ENCODE peak calls at places on chromosome 6, in ten cellular contexts. One of them, this sample, is unnamed.

GRCh38 chr6:146289816-146290588 is 253.6 kb upstream of the RAB32 start:
- DNase-seq in dermis microvascular lymphatic vessel endothelial cell: peak; percentile 95
- DNase-seq in stimulated activated CD4-positive, alpha-beta T cell treated with anti-CD3 and anti-CD28 coated beads, Interleukin-2, amount 100 ng/mL, for 4 hours: no peak
- DNase-seq in SW480: peak; percentile 35
- DNase-seq in sciatic nerve: no peak
- DNase-seq in renal cortical epithelial cell: peak; percentile 65
- DNase-seq in AML-193: peak; percentile 22
- DNase-seq in HCT116: no peak
- DNase-seq in non-pigmented ciliary epithelial cell: peak; percentile 61
- DNase-seq in psoas muscle: no peak
- DNase-seq in this sample: no peak

GRCh38 chr6:17086469-17086868 is 15.4 kb upstream of the STMND1 start:
- DNase-seq in sciatic nerve: no peak
- DNase-seq in HCT116: peak; percentile 75
- DNase-seq in AML-193: peak; percentile 30
- DNase-seq in psoas muscle: no peak
- DNase-seq in dermis microvascular lymphatic vessel endothelial cell: peak; percentile 74
- DNase-seq in non-pigmented ciliary epithelial cell: no peak
- DNase-seq in renal cortical epithelial cell: peak; percentile 71
- DNase-seq in stimulated activated CD4-positive, alpha-beta T cell treated with anti-CD3 and anti-CD28 coated beads, Interleukin-2, amount 100 ng/mL, for 4 hours: no peak
- DNase-seq in SW480: peak; percentile 64
- DNase-seq in this sample: no peak

GRCh38 chr6:64732888-64733287 is 974.1 kb downstream of the EYS start:
- DNase-seq in HCT116: no peak
- DNase-seq in AML-193: no peak
- DNase-seq in SW480: no peak
- DNase-seq in non-pigmented ciliary epithelial cell: no peak
- DNase-seq in renal cortical epithelial cell: peak; percentile 19
- DNase-seq in sciatic nerve: no peak
- DNase-seq in dermis microvascular lymphatic vessel endothelial cell: peak; percentile 19
- DNase-seq in psoas muscle: no peak
- DNase-seq in stimulated activated CD4-positive, alpha-beta T cell treated with anti-CD3 and anti-CD28 coated beads, Interleukin-2, amount 100 ng/mL, for 4 hours: no peak
- DNase-seq in this sample: no peak

GRCh38 chr6:89974776-89975175 is 80.5 kb downstream of the GJA10 start:
- DNase-seq in renal cortical epithelial cell: no peak
- DNase-seq in non-pigmented ciliary epithelial cell: no peak
- DNase-seq in psoas muscle: no peak
- DNase-seq in AML-193: no peak
- DNase-seq in dermis microvascular lymphatic vessel endothelial cell: no peak
- DNase-seq in sciatic nerve: no peak
- DNase-seq in HCT116: no peak
- DNase-seq in SW480: no peak
- DNase-seq in stimulated activated CD4-positive, alpha-beta T cell treated with anti-CD3 and anti-CD28 coated beads, Interleukin-2, amount 100 ng/mL, for 4 hours: no peak
- DNase-seq in this sample: no peak

GRCh38 chr6:90261801-90262200 is 34.8 kb downstream of the BACH2 start:
- DNase-seq in non-pigmented ciliary epithelial cell: no peak
- DNase-seq in AML-193: no peak
- DNase-seq in dermis microvascular lymphatic vessel endothelial cell: no peak
- DNase-seq in SW480: no peak
- DNase-seq in stimulated activated CD4-positive, alpha-beta T cell treated with anti-CD3 and anti-CD28 coated beads, Interleukin-2, amount 100 ng/mL, for 4 hours: no peak
- DNase-seq in psoas muscle: no peak
- DNase-seq in renal cortical epithelial cell: no peak
- DNase-seq in HCT116: no peak
- DNase-seq in sciatic nerve: no peak
- DNase-seq in this sample: no peak

GRCh38 chr6:19999319-20000191 is 162.4 kb downstream of the ID4 start:
- DNase-seq in psoas muscle: no peak
- DNase-seq in SW480: peak; percentile 18
- DNase-seq in dermis microvascular lymphatic vessel endothelial cell: no peak
- DNase-seq in stimulated activated CD4-positive, alpha-beta T cell treated with anti-CD3 and anti-CD28 coated beads, Interleukin-2, amount 100 ng/mL, for 4 hours: no peak
- DNase-seq in non-pigmented ciliary epithelial cell: no peak
- DNase-seq in sciatic nerve: no peak
- DNase-seq in HCT116: peak; percentile 36
- DNase-seq in renal cortical epithelial cell: peak; percentile 7
- DNase-seq in AML-193: peak; percentile 64
- DNase-seq in this sample: no peak

GRCh38 chr6:39493174-39493573 is 170.7 kb upstream of the KCNK16 start:
- DNase-seq in SW480: peak; percentile 12
- DNase-seq in stimulated activated CD4-positive, alpha-beta T cell treated with anti-CD3 and anti-CD28 coated beads, Interleukin-2, amount 100 ng/mL, for 4 hours: no peak
- DNase-seq in renal cortical epithelial cell: peak; percentile 98
- DNase-seq in psoas muscle: no peak
- DNase-seq in dermis microvascular lymphatic vessel endothelial cell: no peak
- DNase-seq in sciatic nerve: no peak
- DNase-seq in AML-193: no peak
- DNase-seq in HCT116: no peak
- DNase-seq in non-pigmented ciliary epithelial cell: peak; percentile 32
- DNase-seq in this sample: no peak

GRCh38 chr6:86938814-86939213 is 1.5 kb downstream of the HTR1E start:
- DNase-seq in AML-193: no peak
- DNase-seq in stimulated activated CD4-positive, alpha-beta T cell treated with anti-CD3 and anti-CD28 coated beads, Interleukin-2, amount 100 ng/mL, for 4 hours: no peak
- DNase-seq in sciatic nerve: no peak
- DNase-seq in SW480: no peak
- DNase-seq in renal cortical epithelial cell: no peak
- DNase-seq in dermis microvascular lymphatic vessel endothelial cell: no peak
- DNase-seq in HCT116: no peak
- DNase-seq in psoas muscle: no peak
- DNase-seq in non-pigmented ciliary epithelial cell: no peak
- DNase-seq in this sample: no peak

GRCh38 chr6:1075444-1075843 is 236.5 kb upstream of the FOXQ1 start:
- DNase-seq in stimulated activated CD4-positive, alpha-beta T cell treated with anti-CD3 and anti-CD28 coated beads, Interleukin-2, amount 100 ng/mL, for 4 hours: no peak
- DNase-seq in psoas muscle: no peak
- DNase-seq in non-pigmented ciliary epithelial cell: no peak
- DNase-seq in AML-193: no peak
- DNase-seq in HCT116: no peak
- DNase-seq in renal cortical epithelial cell: no peak
- DNase-seq in sciatic nerve: no peak
- DNase-seq in dermis microvascular lymphatic vessel endothelial cell: no peak
- DNase-seq in SW480: no peak
- DNase-seq in this sample: no peak

GRCh38 chr6:144379356-144379755 is 94.2 kb downstream of the UTRN start:
- DNase-seq in non-pigmented ciliary epithelial cell: no peak
- DNase-seq in HCT116: no peak
- DNase-seq in dermis microvascular lymphatic vessel endothelial cell: peak; percentile 34
- DNase-seq in SW480: no peak
- DNase-seq in psoas muscle: no peak
- DNase-seq in sciatic nerve: no peak
- DNase-seq in AML-193: no peak
- DNase-seq in stimulated activated CD4-positive, alpha-beta T cell treated with anti-CD3 and anti-CD28 coated beads, Interleukin-2, amount 100 ng/mL, for 4 hours: no peak
- DNase-seq in renal cortical epithelial cell: peak; percentile 23
- DNase-seq in this sample: no peak

GRCh38 chr6:41618598-41618997 is 19.7 kb upstream of the MDFI start:
- DNase-seq in stimulated activated CD4-positive, alpha-beta T cell treated with anti-CD3 and anti-CD28 coated beads, Interleukin-2, amount 100 ng/mL, for 4 hours: no peak
- DNase-seq in non-pigmented ciliary epithelial cell: no peak
- DNase-seq in HCT116: no peak
- DNase-seq in dermis microvascular lymphatic vessel endothelial cell: no peak
- DNase-seq in sciatic nerve: no peak
- DNase-seq in SW480: no peak
- DNase-seq in psoas muscle: no peak
- DNase-seq in AML-193: no peak
- DNase-seq in renal cortical epithelial cell: no peak
- DNase-seq in this sample: no peak

GRCh38 chr6:107488875-107489635 is 862 bp upstream of the SOBP start:
- DNase-seq in HCT116: no peak
- DNase-seq in non-pigmented ciliary epithelial cell: no peak
- DNase-seq in psoas muscle: peak; percentile 46
- DNase-seq in renal cortical epithelial cell: no peak
- DNase-seq in dermis microvascular lymphatic vessel endothelial cell: peak; percentile 33
- DNase-seq in AML-193: no peak
- DNase-seq in stimulated activated CD4-positive, alpha-beta T cell treated with anti-CD3 and anti-CD28 coated beads, Interleukin-2, amount 100 ng/mL, for 4 hours: no peak
- DNase-seq in sciatic nerve: peak; percentile 67
- DNase-seq in SW480: peak; percentile 56
- DNase-seq in this sample: no peak

GRCh38 chr6:15365273-15365687 is 119.4 kb downstream of the JARID2 start:
- DNase-seq in stimulated activated CD4-positive, alpha-beta T cell treated with anti-CD3 and anti-CD28 coated beads, Interleukin-2, amount 100 ng/mL, for 4 hours: peak; percentile 17
- DNase-seq in dermis microvascular lymphatic vessel endothelial cell: peak; percentile 60
- DNase-seq in AML-193: peak; percentile 98
- DNase-seq in SW480: no peak
- DNase-seq in psoas muscle: peak; percentile 80
- DNase-seq in renal cortical epithelial cell: peak; percentile 75
- DNase-seq in sciatic nerve: peak; percentile 84
- DNase-seq in non-pigmented ciliary epithelial cell: peak; percentile 68
- DNase-seq in HCT116: no peak
- DNase-seq in this sample: peak; percentile 18

GRCh38 chr6:36725581-36725980 is 28.0 kb downstream of the RAB44 start:
- DNase-seq in psoas muscle: no peak
- DNase-seq in renal cortical epithelial cell: no peak
- DNase-seq in AML-193: no peak
- DNase-seq in HCT116: no peak
- DNase-seq in sciatic nerve: peak; percentile 48
- DNase-seq in non-pigmented ciliary epithelial cell: no peak
- DNase-seq in SW480: no peak
- DNase-seq in stimulated activated CD4-positive, alpha-beta T cell treated with anti-CD3 and anti-CD28 coated beads, Interleukin-2, amount 100 ng/mL, for 4 hours: no peak
- DNase-seq in dermis microvascular lymphatic vessel endothelial cell: no peak
- DNase-seq in this sample: no peak

GRCh38 chr6:45727228-45727627 is 288.4 kb downstream of the CLIC5 start:
- DNase-seq in stimulated activated CD4-positive, alpha-beta T cell treated with anti-CD3 and anti-CD28 coated beads, Interleukin-2, amount 100 ng/mL, for 4 hours: no peak
- DNase-seq in psoas muscle: no peak
- DNase-seq in dermis microvascular lymphatic vessel endothelial cell: no peak
- DNase-seq in HCT116: no peak
- DNase-seq in AML-193: no peak
- DNase-seq in sciatic nerve: no peak
- DNase-seq in non-pigmented ciliary epithelial cell: no peak
- DNase-seq in renal cortical epithelial cell: no peak
- DNase-seq in SW480: no peak
- DNase-seq in this sample: no peak

GRCh38 chr6:366972-367794 is 24.4 kb upstream of the IRF4 start:
- DNase-seq in AML-193: no peak
- DNase-seq in stimulated activated CD4-positive, alpha-beta T cell treated with anti-CD3 and anti-CD28 coated beads, Interleukin-2, amount 100 ng/mL, for 4 hours: no peak
- DNase-seq in sciatic nerve: no peak
- DNase-seq in psoas muscle: no peak
- DNase-seq in dermis microvascular lymphatic vessel endothelial cell: no peak
- DNase-seq in renal cortical epithelial cell: no peak
- DNase-seq in SW480: no peak
- DNase-seq in non-pigmented ciliary epithelial cell: no peak
- DNase-seq in HCT116: no peak
- DNase-seq in this sample: no peak

GRCh38 chr6:160795716-160796115 is 93.7 kb downstream of the PLG start:
- DNase-seq in stimulated activated CD4-positive, alpha-beta T cell treated with anti-CD3 and anti-CD28 coated beads, Interleukin-2, amount 100 ng/mL, for 4 hours: no peak
- DNase-seq in AML-193: no peak
- DNase-seq in HCT116: no peak
- DNase-seq in psoas muscle: no peak
- DNase-seq in dermis microvascular lymphatic vessel endothelial cell: no peak
- DNase-seq in renal cortical epithelial cell: no peak
- DNase-seq in non-pigmented ciliary epithelial cell: no peak
- DNase-seq in sciatic nerve: no peak
- DNase-seq in SW480: no peak
- DNase-seq in this sample: no peak

GRCh38 chr6:6942826-6943225 is 164.9 kb upstream of the RREB1 start:
- DNase-seq in psoas muscle: peak; percentile 81
- DNase-seq in non-pigmented ciliary epithelial cell: peak; percentile 2
- DNase-seq in stimulated activated CD4-positive, alpha-beta T cell treated with anti-CD3 and anti-CD28 coated beads, Interleukin-2, amount 100 ng/mL, for 4 hours: no peak
- DNase-seq in SW480: peak; percentile 51
- DNase-seq in HCT116: no peak
- DNase-seq in dermis microvascular lymphatic vessel endothelial cell: peak; percentile 6
- DNase-seq in sciatic nerve: no peak
- DNase-seq in AML-193: peak; percentile 100
- DNase-seq in renal cortical epithelial cell: peak; percentile 73
- DNase-seq in this sample: no peak

GRCh38 chr6:166775180-166775922 is 148.3 kb upstream of the RPS6KA2 start:
- DNase-seq in sciatic nerve: peak; percentile 69
- DNase-seq in HCT116: peak; percentile 51
- DNase-seq in renal cortical epithelial cell: peak; percentile 60
- DNase-seq in non-pigmented ciliary epithelial cell: peak; percentile 32
- DNase-seq in stimulated activated CD4-positive, alpha-beta T cell treated with anti-CD3 and anti-CD28 coated beads, Interleukin-2, amount 100 ng/mL, for 4 hours: peak; percentile 45
- DNase-seq in dermis microvascular lymphatic vessel endothelial cell: peak; percentile 72
- DNase-seq in AML-193: peak; percentile 63
- DNase-seq in psoas muscle: no peak
- DNase-seq in SW480: peak; percentile 44
- DNase-seq in this sample: no peak

GRCh38 chr6:105388392-105388791 is 14.5 kb downstream of the PREP start:
- DNase-seq in renal cortical epithelial cell: no peak
- DNase-seq in HCT116: no peak
- DNase-seq in stimulated activated CD4-positive, alpha-beta T cell treated with anti-CD3 and anti-CD28 coated beads, Interleukin-2, amount 100 ng/mL, for 4 hours: no peak
- DNase-seq in SW480: no peak
- DNase-seq in AML-193: no peak
- DNase-seq in sciatic nerve: no peak
- DNase-seq in dermis microvascular lymphatic vessel endothelial cell: no peak
- DNase-seq in psoas muscle: no peak
- DNase-seq in non-pigmented ciliary epithelial cell: no peak
- DNase-seq in this sample: no peak

GRCh38 chr6:148203970-148204369 is 138.7 kb upstream of the SASH1 start:
- DNase-seq in stimulated activated CD4-positive, alpha-beta T cell treated with anti-CD3 and anti-CD28 coated beads, Interleukin-2, amount 100 ng/mL, for 4 hours: peak; percentile 42
- DNase-seq in sciatic nerve: no peak
- DNase-seq in non-pigmented ciliary epithelial cell: peak; percentile 80
- DNase-seq in psoas muscle: no peak
- DNase-seq in HCT116: no peak
- DNase-seq in SW480: peak; percentile 92
- DNase-seq in dermis microvascular lymphatic vessel endothelial cell: no peak
- DNase-seq in renal cortical epithelial cell: no peak
- DNase-seq in AML-193: peak; percentile 84
- DNase-seq in this sample: no peak